ENCODE peak calls at places on chromosomes 4 and X, in seven cellular contexts. One of them, this sample, is unnamed.
A peak's percentile ranks its signal among the peaks of the same experiment; 100 is the strongest.

GRCh38 chr4:38360201-38360600 is 303.8 kb upstream of the KLF3 start:
- DNase-seq in SK-N-SH: no peak
- DNase-seq in transverse colon: no peak
- DNase-seq in ovary: no peak
- DNase-seq in A549: no peak
- DNase-seq in esophagus muscularis mucosa: no peak
- DNase-seq in stomach: no peak
- DNase-seq in this sample: no peak

GRCh38 chrX:96425204-96425603 is 259.4 kb upstream of the DIAPH2 start:
- DNase-seq in SK-N-SH: no peak
- DNase-seq in transverse colon: no peak
- DNase-seq in ovary: no peak
- DNase-seq in A549: no peak
- DNase-seq in esophagus muscularis mucosa: no peak
- DNase-seq in stomach: no peak
- DNase-seq in this sample: no peak

GRCh38 chr4:40520533-40520932 is 109.1 kb downstream of the RBM47 start:
- DNase-seq in SK-N-SH: no peak
- DNase-seq in transverse colon: no peak
- DNase-seq in ovary: no peak
- DNase-seq in A549: no peak
- DNase-seq in esophagus muscularis mucosa: no peak
- DNase-seq in stomach: no peak
- DNase-seq in this sample: no peak

GRCh38 chrX:87621697-87622096 is 104.1 kb downstream of the KLHL4 start:
- DNase-seq in SK-N-SH: no peak
- DNase-seq in transverse colon: no peak
- DNase-seq in ovary: no peak
- DNase-seq in A549: no peak
- DNase-seq in esophagus muscularis mucosa: no peak
- DNase-seq in stomach: no peak
- DNase-seq in this sample: no peak

GRCh38 chr4:92969650-92970370 is 666.0 kb downstream of the GRID2 start:
- DNase-seq in SK-N-SH: no peak
- DNase-seq in transverse colon: no peak
- DNase-seq in ovary: no peak
- DNase-seq in A549: peak; percentile 14
- DNase-seq in esophagus muscularis mucosa: no peak
- DNase-seq in stomach: no peak
- DNase-seq in this sample: no peak

GRCh38 chr4:632926-633325 is 7.6 kb downstream of the PDE6B start:
- DNase-seq in SK-N-SH: no peak
- DNase-seq in transverse colon: no peak
- DNase-seq in ovary: no peak
- DNase-seq in A549: no peak
- DNase-seq in esophagus muscularis mucosa: no peak
- DNase-seq in stomach: no peak
- DNase-seq in this sample: no peak

GRCh38 chr4:120066182-120066524 is 495 bp downstream of the MAD2L1 start:
- DNase-seq in SK-N-SH: peak; percentile 8
- DNase-seq in transverse colon: no peak
- DNase-seq in ovary: no peak
- DNase-seq in A549: peak; percentile 3
- DNase-seq in esophagus muscularis mucosa: no peak
- DNase-seq in stomach: no peak
- DNase-seq in this sample: no peak

GRCh38 chr4:185115827-185116232 is 27.2 kb upstream of the SLC25A4 start:
- DNase-seq in SK-N-SH: peak; percentile 86
- DNase-seq in transverse colon: peak; percentile 24
- DNase-seq in ovary: peak; percentile 78
- DNase-seq in A549: no peak
- DNase-seq in esophagus muscularis mucosa: no peak
- DNase-seq in stomach: peak; percentile 82
- DNase-seq in this sample: no peak

GRCh38 chr4:79227896-79228295 is 98.0 kb downstream of the NAA11 start:
- DNase-seq in SK-N-SH: no peak
- DNase-seq in transverse colon: no peak
- DNase-seq in ovary: no peak
- DNase-seq in A549: no peak
- DNase-seq in esophagus muscularis mucosa: no peak
- DNase-seq in stomach: no peak
- DNase-seq in this sample: peak; percentile 31

GRCh38 chr4:7844247-7844991 is 95.2 kb downstream of the AFAP1 start:
- DNase-seq in SK-N-SH: peak; percentile 73
- DNase-seq in transverse colon: peak; percentile 81
- DNase-seq in ovary: peak; percentile 73
- DNase-seq in A549: peak; percentile 61
- DNase-seq in esophagus muscularis mucosa: no peak
- DNase-seq in stomach: peak; percentile 83
- DNase-seq in this sample: peak; percentile 74

GRCh38 chr4:128560754-128561495 is 248.6 kb upstream of the JADE1 start:
- DNase-seq in SK-N-SH: no peak
- DNase-seq in transverse colon: no peak
- DNase-seq in ovary: no peak
- DNase-seq in A549: no peak
- DNase-seq in esophagus muscularis mucosa: no peak
- DNase-seq in stomach: no peak
- DNase-seq in this sample: no peak

GRCh38 chr4:8085491-8086479 is 72.8 kb downstream of the ABLIM2 start:
- DNase-seq in SK-N-SH: no peak
- DNase-seq in transverse colon: no peak
- DNase-seq in ovary: no peak
- DNase-seq in A549: no peak
- DNase-seq in esophagus muscularis mucosa: no peak
- DNase-seq in stomach: no peak
- DNase-seq in this sample: no peak

GRCh38 chr4:152581536-152582160 is 45.8 kb upstream of the FBXW7 start:
- DNase-seq in SK-N-SH: no peak
- DNase-seq in transverse colon: no peak
- DNase-seq in ovary: no peak
- DNase-seq in A549: no peak
- DNase-seq in esophagus muscularis mucosa: no peak
- DNase-seq in stomach: no peak
- DNase-seq in this sample: no peak

GRCh38 chr4:165326831-165327210 is 648 bp upstream of the MSMO1 start:
- DNase-seq in SK-N-SH: peak; percentile 41
- DNase-seq in transverse colon: peak; percentile 30
- DNase-seq in ovary: peak; percentile 56
- DNase-seq in A549: peak; percentile 14
- DNase-seq in esophagus muscularis mucosa: no peak
- DNase-seq in stomach: no peak
- DNase-seq in this sample: no peak

DNA sequence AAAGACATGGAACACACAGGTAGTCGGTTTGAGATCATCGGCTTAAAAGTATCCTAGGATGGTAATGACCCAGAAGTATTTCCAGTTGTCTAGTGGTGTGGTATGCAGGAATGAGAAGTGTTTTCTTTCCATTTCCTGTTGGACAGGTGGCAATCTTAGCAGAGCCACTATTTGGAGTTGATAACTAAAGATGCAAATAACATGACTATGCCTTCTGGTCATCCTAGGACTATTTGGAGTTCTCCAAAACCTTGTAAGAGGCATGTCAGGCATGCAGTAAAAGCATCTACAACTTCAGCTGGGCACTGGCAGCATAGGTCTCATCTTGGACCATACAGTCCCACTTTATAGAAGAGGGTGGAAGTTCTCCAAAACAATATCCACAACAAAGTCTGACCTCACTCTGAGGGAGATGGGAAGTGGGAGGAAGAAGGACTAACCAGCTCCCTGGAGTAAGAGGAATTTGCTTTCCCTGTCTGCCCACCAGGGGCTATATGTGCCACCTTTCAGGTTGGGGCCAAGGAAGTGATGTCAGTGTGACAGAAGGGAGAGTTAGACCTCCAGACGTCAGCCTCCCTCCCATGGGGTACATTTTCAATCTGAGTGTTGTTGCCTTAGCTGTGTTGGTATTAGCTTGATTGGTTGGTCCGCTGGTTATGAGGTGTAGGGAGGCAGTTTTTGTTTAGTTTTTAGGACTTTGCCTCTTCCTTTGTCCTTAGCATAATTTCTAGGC is 101.2 kb upstream of the MYOZ2 start:
- DNase-seq in SK-N-SH: no peak
- DNase-seq in transverse colon: no peak
- DNase-seq in ovary: no peak
- DNase-seq in A549: no peak
- DNase-seq in esophagus muscularis mucosa: no peak
- DNase-seq in stomach: no peak
- DNase-seq in this sample: no peak
- TF ChIP-seq CTCF in SK-N-SH: no peak
- TF ChIP-seq CTCF in transverse colon: no peak
- TF ChIP-seq CTCF in ovary: no peak
- TF ChIP-seq CTCF in A549: no peak
- TF ChIP-seq CTCF in esophagus muscularis mucosa: peak; percentile 25
- TF ChIP-seq CTCF in stomach: no peak
- TF ChIP-seq CTCF in this sample: no peak

GRCh38 chr4:76801621-76802545 is 96.1 kb downstream of the SOWAHB start:
- DNase-seq in SK-N-SH: no peak
- DNase-seq in transverse colon: no peak
- DNase-seq in ovary: peak; percentile 84
- DNase-seq in A549: no peak
- DNase-seq in esophagus muscularis mucosa: no peak
- DNase-seq in stomach: no peak
- DNase-seq in this sample: no peak

GRCh38 chr4:76799139-76799538 is 98.8 kb downstream of the SOWAHB start:
- DNase-seq in SK-N-SH: no peak
- DNase-seq in transverse colon: no peak
- DNase-seq in ovary: no peak
- DNase-seq in A549: no peak
- DNase-seq in esophagus muscularis mucosa: no peak
- DNase-seq in stomach: no peak
- DNase-seq in this sample: no peak

GRCh38 chr4:76802546-76803021 is 95.4 kb downstream of the SOWAHB start:
- DNase-seq in SK-N-SH: no peak
- DNase-seq in transverse colon: no peak
- DNase-seq in ovary: no peak
- DNase-seq in A549: no peak
- DNase-seq in esophagus muscularis mucosa: no peak
- DNase-seq in stomach: no peak
- DNase-seq in this sample: no peak

GRCh38 chr4:76800902-76801301 is 97.0 kb downstream of the SOWAHB start:
- DNase-seq in SK-N-SH: no peak
- DNase-seq in transverse colon: no peak
- DNase-seq in ovary: no peak
- DNase-seq in A549: no peak
- DNase-seq in esophagus muscularis mucosa: no peak
- DNase-seq in stomach: no peak
- DNase-seq in this sample: no peak

GRCh38 chr4:76799718-76800117 is 98.2 kb downstream of the SOWAHB start:
- DNase-seq in SK-N-SH: no peak
- DNase-seq in transverse colon: no peak
- DNase-seq in ovary: no peak
- DNase-seq in A549: no peak
- DNase-seq in esophagus muscularis mucosa: no peak
- DNase-seq in stomach: no peak
- DNase-seq in this sample: no peak
- TF ChIP-seq EP300 in SK-N-SH: no peak
- TF ChIP-seq EP300 in transverse colon: no peak
- TF ChIP-seq EP300 in ovary: no peak
- TF ChIP-seq EP300 in A549: no peak
- TF ChIP-seq EP300 in esophagus muscularis mucosa: no peak
- TF ChIP-seq EP300 in stomach: no peak
- TF ChIP-seq EP300 in this sample: no peak

GRCh38 chr4:5708171-5708828 is at the start of gene EVC2:
- DNase-seq in SK-N-SH: peak; percentile 58
- DNase-seq in transverse colon: peak; percentile 58
- DNase-seq in ovary: peak; percentile 87
- DNase-seq in A549: peak; percentile 13
- DNase-seq in esophagus muscularis mucosa: no peak
- DNase-seq in stomach: peak; percentile 60
- DNase-seq in this sample: peak; percentile 53

GRCh38 chr4:5708829-5709680 is 696 bp upstream of the EVC2 start:
- DNase-seq in SK-N-SH: no peak
- DNase-seq in transverse colon: no peak
- DNase-seq in ovary: no peak
- DNase-seq in A549: no peak
- DNase-seq in esophagus muscularis mucosa: no peak
- DNase-seq in stomach: no peak
- DNase-seq in this sample: no peak

GRCh38 chr4:5711479-5712184 is 631 bp downstream of the EVC start:
- DNase-seq in SK-N-SH: no peak
- DNase-seq in transverse colon: no peak
- DNase-seq in ovary: peak; percentile 53
- DNase-seq in A549: peak; percentile 25
- DNase-seq in esophagus muscularis mucosa: no peak
- DNase-seq in stomach: no peak
- DNase-seq in this sample: no peak

GRCh38 chr4:5710962-5711478 is at the start of gene EVC:
- DNase-seq in SK-N-SH: peak; percentile 90
- DNase-seq in transverse colon: peak; percentile 63
- DNase-seq in ovary: peak; percentile 88
- DNase-seq in A549: peak; percentile 69
- DNase-seq in esophagus muscularis mucosa: peak; percentile 94
- DNase-seq in stomach: peak; percentile 62
- DNase-seq in this sample: peak; percentile 69

DNA sequence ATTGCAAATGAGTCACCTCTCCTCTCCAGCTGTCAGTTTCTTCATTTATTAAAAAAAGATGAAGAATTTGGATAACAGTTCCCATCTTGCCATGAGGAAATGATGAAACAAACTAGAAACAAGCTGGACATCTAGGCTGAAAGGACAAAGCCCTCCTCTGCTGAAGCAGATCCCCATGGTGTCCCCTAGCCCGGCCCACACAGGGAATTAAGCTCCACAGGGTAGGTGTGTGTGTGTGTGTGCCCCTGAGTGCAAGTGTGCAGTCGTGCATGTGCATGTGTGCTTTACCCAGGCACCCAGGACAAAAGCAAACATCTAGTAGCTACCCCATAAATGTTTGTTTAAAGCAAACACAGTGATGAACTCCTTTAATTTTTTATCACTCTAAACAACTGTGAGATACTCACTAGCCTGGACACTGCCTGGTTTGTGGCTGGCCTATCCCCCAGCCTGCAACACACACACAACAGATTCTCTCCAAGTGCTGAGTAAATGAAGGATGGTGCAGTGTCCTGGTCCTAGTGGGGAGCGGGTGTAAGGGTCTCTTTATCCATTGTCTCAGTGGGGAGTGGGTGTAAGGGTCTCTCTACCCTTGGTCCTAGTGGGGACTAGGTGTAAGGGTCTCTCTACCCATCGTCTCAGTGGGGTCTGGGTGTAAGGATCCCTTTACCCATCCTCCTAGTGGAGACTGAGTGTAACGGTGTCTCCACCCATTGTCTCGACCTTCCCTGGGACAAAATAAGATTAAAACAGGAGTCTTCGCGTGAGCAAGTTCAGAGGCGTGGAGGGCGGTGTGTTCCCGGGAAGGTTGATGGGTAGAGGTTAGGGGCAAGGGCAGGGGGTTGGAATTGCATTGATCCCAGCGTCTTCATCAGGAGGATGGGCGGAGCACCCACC is 688 bp upstream of the EVC start:
- DNase-seq in SK-N-SH: peak; percentile 75
- DNase-seq in transverse colon: no peak
- DNase-seq in ovary: no peak
- DNase-seq in A549: peak; percentile 44
- DNase-seq in esophagus muscularis mucosa: no peak
- DNase-seq in stomach: no peak
- DNase-seq in this sample: no peak
- H3K4me3 ChIP-seq in SK-N-SH: peak overlapping the region; percentile 65
- H3K4me3 ChIP-seq in transverse colon: peak overlapping the region; percentile 15
- H3K4me3 ChIP-seq in ovary: peak overlapping the region; percentile 59
- H3K4me3 ChIP-seq in A549: peak overlapping the region; percentile 87
- H3K4me3 ChIP-seq in esophagus muscularis mucosa: peak overlapping the region; percentile 63
- H3K4me3 ChIP-seq in stomach: peak overlapping the region; percentile 57
- H3K4me3 ChIP-seq in this sample: peak overlapping the region; percentile 76

GRCh38 chrX:39261446-39262147 is 460.3 kb downstream of the MID1IP1 start:
- DNase-seq in SK-N-SH: peak; percentile 25
- DNase-seq in transverse colon: no peak
- DNase-seq in ovary: no peak
- DNase-seq in A549: peak; percentile 1
- DNase-seq in esophagus muscularis mucosa: no peak
- DNase-seq in stomach: no peak
- DNase-seq in this sample: no peak
- TF ChIP-seq CTCF in SK-N-SH: peak; percentile 65
- TF ChIP-seq CTCF in transverse colon: peak; percentile 42
- TF ChIP-seq CTCF in ovary: no peak
- TF ChIP-seq CTCF in A549: peak; percentile 26
- TF ChIP-seq CTCF in esophagus muscularis mucosa: peak; percentile 44
- TF ChIP-seq CTCF in stomach: no peak
- TF ChIP-seq CTCF in this sample: peak; percentile 38